ENCODE peak calls at places on chromosomes 5 and 9, in eight cellular contexts. One of them, this sample, is unnamed.

GRCh38 chr5:167050568-167051214 is 1240.8 kb upstream of the WWC1 start:
- DNase-seq in iPS-NIHi11: peak; percentile 29
- DNase-seq in H7: peak; percentile 22
- DNase-seq in left ventricle myocardium superior: no peak
- DNase-seq in aorta: no peak
- DNase-seq in astrocyte of the spinal cord: no peak
- DNase-seq in AG10803: no peak
- DNase-seq in stimulated activated CD4-positive, alpha-beta T cell treated with anti-CD3 and anti-CD28 coated beads, Interleukin-12 subunit alpha, Interleukin-12 subunit beta, amount 100 ng/mL, for 4 hours: no peak
- DNase-seq in this sample: peak; percentile 3

GRCh38 chr9:14924821-14925220 is 14.6 kb upstream of the FREM1 start:
- DNase-seq in iPS-NIHi11: no peak
- DNase-seq in H7: no peak
- DNase-seq in left ventricle myocardium superior: no peak
- DNase-seq in aorta: no peak
- DNase-seq in astrocyte of the spinal cord: peak; percentile 15
- DNase-seq in AG10803: peak; percentile 82
- DNase-seq in stimulated activated CD4-positive, alpha-beta T cell treated with anti-CD3 and anti-CD28 coated beads, Interleukin-12 subunit alpha, Interleukin-12 subunit beta, amount 100 ng/mL, for 4 hours: no peak
- DNase-seq in this sample: peak; percentile 87

GRCh38 chr9:114424126-114424525 is 36.3 kb upstream of the AKNA start:
- DNase-seq in iPS-NIHi11: no peak
- DNase-seq in H7: peak; percentile 54
- DNase-seq in left ventricle myocardium superior: no peak
- DNase-seq in aorta: no peak
- DNase-seq in astrocyte of the spinal cord: no peak
- DNase-seq in AG10803: no peak
- DNase-seq in stimulated activated CD4-positive, alpha-beta T cell treated with anti-CD3 and anti-CD28 coated beads, Interleukin-12 subunit alpha, Interleukin-12 subunit beta, amount 100 ng/mL, for 4 hours: no peak
- DNase-seq in this sample: no peak

GRCh38 chr5:142863856-142864255 is 93.7 kb downstream of the ARHGAP26 start:
- DNase-seq in iPS-NIHi11: peak; percentile 44
- DNase-seq in H7: peak; percentile 65
- DNase-seq in left ventricle myocardium superior: no peak
- DNase-seq in aorta: no peak
- DNase-seq in astrocyte of the spinal cord: no peak
- DNase-seq in AG10803: no peak
- DNase-seq in stimulated activated CD4-positive, alpha-beta T cell treated with anti-CD3 and anti-CD28 coated beads, Interleukin-12 subunit alpha, Interleukin-12 subunit beta, amount 100 ng/mL, for 4 hours: no peak
- DNase-seq in this sample: no peak

GRCh38 chr5:142387022-142387682 is 62.3 kb upstream of the SPRY4 start:
- DNase-seq in iPS-NIHi11: no peak
- DNase-seq in H7: no peak
- DNase-seq in left ventricle myocardium superior: no peak
- DNase-seq in aorta: peak; percentile 22
- DNase-seq in astrocyte of the spinal cord: no peak
- DNase-seq in AG10803: no peak
- DNase-seq in stimulated activated CD4-positive, alpha-beta T cell treated with anti-CD3 and anti-CD28 coated beads, Interleukin-12 subunit alpha, Interleukin-12 subunit beta, amount 100 ng/mL, for 4 hours: no peak
- DNase-seq in this sample: no peak

GRCh38 chr5:15702102-15702501 is 202.1 kb downstream of the FBXL7 start:
- DNase-seq in iPS-NIHi11: no peak
- DNase-seq in H7: no peak
- DNase-seq in left ventricle myocardium superior: no peak
- DNase-seq in aorta: no peak
- DNase-seq in astrocyte of the spinal cord: peak; percentile 68
- DNase-seq in AG10803: peak; percentile 65
- DNase-seq in stimulated activated CD4-positive, alpha-beta T cell treated with anti-CD3 and anti-CD28 coated beads, Interleukin-12 subunit alpha, Interleukin-12 subunit beta, amount 100 ng/mL, for 4 hours: no peak
- DNase-seq in this sample: peak; percentile 47

GRCh38 chr9:123687246-123687721 is 242.6 kb downstream of the DENND1A start:
- DNase-seq in iPS-NIHi11: no peak
- DNase-seq in H7: no peak
- DNase-seq in left ventricle myocardium superior: no peak
- DNase-seq in aorta: no peak
- DNase-seq in astrocyte of the spinal cord: no peak
- DNase-seq in AG10803: no peak
- DNase-seq in stimulated activated CD4-positive, alpha-beta T cell treated with anti-CD3 and anti-CD28 coated beads, Interleukin-12 subunit alpha, Interleukin-12 subunit beta, amount 100 ng/mL, for 4 hours: no peak
- DNase-seq in this sample: no peak

GRCh38 chr5:76555717-76556116 is 67.5 kb downstream of the F2RL2 start:
- DNase-seq in iPS-NIHi11: no peak
- DNase-seq in H7: no peak
- DNase-seq in left ventricle myocardium superior: no peak
- DNase-seq in aorta: no peak
- DNase-seq in astrocyte of the spinal cord: no peak
- DNase-seq in AG10803: no peak
- DNase-seq in stimulated activated CD4-positive, alpha-beta T cell treated with anti-CD3 and anti-CD28 coated beads, Interleukin-12 subunit alpha, Interleukin-12 subunit beta, amount 100 ng/mL, for 4 hours: no peak
- DNase-seq in this sample: no peak

GRCh38 chr5:89989831-89990230 is 419.7 kb downstream of the CETN3 start:
- DNase-seq in iPS-NIHi11: no peak
- DNase-seq in H7: no peak
- DNase-seq in left ventricle myocardium superior: no peak
- DNase-seq in aorta: no peak
- DNase-seq in astrocyte of the spinal cord: no peak
- DNase-seq in AG10803: no peak
- DNase-seq in stimulated activated CD4-positive, alpha-beta T cell treated with anti-CD3 and anti-CD28 coated beads, Interleukin-12 subunit alpha, Interleukin-12 subunit beta, amount 100 ng/mL, for 4 hours: no peak
- DNase-seq in this sample: no peak

GRCh38 chr5:172028167-172028566 is 21.7 kb upstream of the FBXW11 start:
- DNase-seq in iPS-NIHi11: no peak
- DNase-seq in H7: no peak
- DNase-seq in left ventricle myocardium superior: no peak
- DNase-seq in aorta: no peak
- DNase-seq in astrocyte of the spinal cord: no peak
- DNase-seq in AG10803: no peak
- DNase-seq in stimulated activated CD4-positive, alpha-beta T cell treated with anti-CD3 and anti-CD28 coated beads, Interleukin-12 subunit alpha, Interleukin-12 subunit beta, amount 100 ng/mL, for 4 hours: no peak
- DNase-seq in this sample: peak; percentile 34

GRCh38 chr5:132023258-132024116 is 12.0 kb upstream of the ACSL6 start:
- DNase-seq in iPS-NIHi11: no peak
- DNase-seq in H7: peak; percentile 1
- DNase-seq in left ventricle myocardium superior: no peak
- DNase-seq in aorta: no peak
- DNase-seq in astrocyte of the spinal cord: no peak
- DNase-seq in AG10803: no peak
- DNase-seq in stimulated activated CD4-positive, alpha-beta T cell treated with anti-CD3 and anti-CD28 coated beads, Interleukin-12 subunit alpha, Interleukin-12 subunit beta, amount 100 ng/mL, for 4 hours: no peak
- DNase-seq in this sample: no peak

GRCh38 chr5:375921-376871 is 54.7 kb downstream of the AHRR start:
- DNase-seq in iPS-NIHi11: peak; percentile 35
- DNase-seq in H7: peak; percentile 62
- DNase-seq in left ventricle myocardium superior: peak; percentile 18
- DNase-seq in aorta: peak; percentile 36
- DNase-seq in astrocyte of the spinal cord: no peak
- DNase-seq in AG10803: no peak
- DNase-seq in stimulated activated CD4-positive, alpha-beta T cell treated with anti-CD3 and anti-CD28 coated beads, Interleukin-12 subunit alpha, Interleukin-12 subunit beta, amount 100 ng/mL, for 4 hours: no peak
- DNase-seq in this sample: no peak

GRCh38 chr5:43294226-43294625 is 19.0 kb downstream of the HMGCS1 start:
- DNase-seq in iPS-NIHi11: no peak
- DNase-seq in H7: no peak
- DNase-seq in left ventricle myocardium superior: no peak
- DNase-seq in aorta: no peak
- DNase-seq in astrocyte of the spinal cord: peak; percentile 49
- DNase-seq in AG10803: peak; percentile 74
- DNase-seq in stimulated activated CD4-positive, alpha-beta T cell treated with anti-CD3 and anti-CD28 coated beads, Interleukin-12 subunit alpha, Interleukin-12 subunit beta, amount 100 ng/mL, for 4 hours: no peak
- DNase-seq in this sample: peak; percentile 71

GRCh38 chr5:126377444-126377843 is 45.8 kb upstream of the GRAMD2B start:
- DNase-seq in iPS-NIHi11: no peak
- DNase-seq in H7: no peak
- DNase-seq in left ventricle myocardium superior: no peak
- DNase-seq in aorta: no peak
- DNase-seq in astrocyte of the spinal cord: no peak
- DNase-seq in AG10803: peak; percentile 59
- DNase-seq in stimulated activated CD4-positive, alpha-beta T cell treated with anti-CD3 and anti-CD28 coated beads, Interleukin-12 subunit alpha, Interleukin-12 subunit beta, amount 100 ng/mL, for 4 hours: no peak
- DNase-seq in this sample: no peak

GRCh38 chr5:69129413-69129812 is 35.6 kb downstream of the SLC30A5 start:
- DNase-seq in iPS-NIHi11: no peak
- DNase-seq in H7: no peak
- DNase-seq in left ventricle myocardium superior: no peak
- DNase-seq in aorta: no peak
- DNase-seq in astrocyte of the spinal cord: peak; percentile 43
- DNase-seq in AG10803: peak; percentile 85
- DNase-seq in stimulated activated CD4-positive, alpha-beta T cell treated with anti-CD3 and anti-CD28 coated beads, Interleukin-12 subunit alpha, Interleukin-12 subunit beta, amount 100 ng/mL, for 4 hours: no peak
- DNase-seq in this sample: peak; percentile 74

GRCh38 chr5:56054651-56055050 is 59.9 kb upstream of the IL6ST start:
- DNase-seq in iPS-NIHi11: no peak
- DNase-seq in H7: no peak
- DNase-seq in left ventricle myocardium superior: no peak
- DNase-seq in aorta: no peak
- DNase-seq in astrocyte of the spinal cord: no peak
- DNase-seq in AG10803: peak; percentile 66
- DNase-seq in stimulated activated CD4-positive, alpha-beta T cell treated with anti-CD3 and anti-CD28 coated beads, Interleukin-12 subunit alpha, Interleukin-12 subunit beta, amount 100 ng/mL, for 4 hours: no peak
- DNase-seq in this sample: peak; percentile 82